ENCODE peak calls at places on chromosome 10, in nine cellular contexts. V is GM12878, Y is K562, G is transverse colon, O is H1, T is stomach, W is suprapubic skin, H is upper lobe of left lung, X is SK-N-SH. D is an unnamed sample. For H3K27me3, the result is how much of the 10 kb centered on the place peaks cover.

GRCh38 chr10:102648889-102649752 is 4.8 kb downstream of the TRIM8 start:
- DNase-seq in V (no peak), Y (no peak), G (no peak), O (peak), T (peak), W (no peak), H (peak), X (peak), D (no peak)

GRCh38 chr10:86164216-86164774 is 202.3 kb downstream of the GRID1 start:
- DNase-seq in V (no peak), Y (no peak), G (peak), O (no peak), T (no peak), W (peak), H (no peak), X (no peak), D (no peak)

GRCh38 chr10:70197235-70197952 is 27.1 kb upstream of the SAR1A start:
- DNase-seq in V (no peak), Y (no peak), G (no peak), O (no peak), T (no peak), W (no peak), H (no peak), X (no peak), D (no peak)

GRCh38 chr10:77939561-77940001 is 13.0 kb upstream of the DLG5 start:
- DNase-seq in V (no peak), Y (no peak), G (peak), O (no peak), T (peak), W (peak), H (no peak), X (no peak), D (peak)

GRCh38 chr10:71717756-71718065 is 1.9 kb downstream of the C10orf105 start:
- DNase-seq in V (no peak), Y (no peak), G (no peak), O (no peak), T (no peak), W (no peak), H (no peak), X (no peak), D (no peak)

GRCh38 chr10:33363112-33363511 is 28.6 kb upstream of the NRP1 start:
- DNase-seq in V (no peak), Y (no peak), G (no peak), O (no peak), T (no peak), W (no peak), H (no peak), X (no peak), D (no peak)

GRCh38 chr10:110498982-110499795 is 1.5 kb downstream of the DUSP5 start:
- DNase-seq in V (peak), Y (peak), G (peak), O (peak), T (peak), W (peak), H (peak), X (no peak), D (no peak)

GRCh38 chr10:86363833-86364511 is 2.6 kb downstream of the GRID1 start:
- DNase-seq in V (no peak), Y (no peak), G (no peak), O (no peak), T (no peak), W (peak), H (peak), X (no peak), D (no peak)

GRCh38 chr10:63145782-63146181 is 12.7 kb downstream of the NRBF2 start:
- DNase-seq in V (no peak), Y (no peak), G (no peak), O (no peak), T (no peak), W (no peak), H (no peak), X (no peak), D (no peak)
- H3K27me3 ChIP-seq in V (under half), Y (under half), G (under half), O (under half), T (under half), W (under half), H (under half), X (under half), D (under half)

GRCh38 chr10:43073721-43074120 is 3.1 kb upstream of the RET start:
- DNase-seq in V (no peak), Y (no peak), G (no peak), O (no peak), T (no peak), W (no peak), H (no peak), X (no peak), D (no peak)

GRCh38 chr10:43074409-43074808 is 2.5 kb upstream of the RET start:
- DNase-seq in V (no peak), Y (no peak), G (no peak), O (no peak), T (no peak), W (no peak), H (no peak), X (no peak), D (no peak)

GRCh38 chr10:43073191-43073590 is 3.7 kb upstream of the RET start:
- DNase-seq in V (no peak), Y (no peak), G (no peak), O (no peak), T (no peak), W (no peak), H (no peak), X (no peak), D (no peak)

GRCh38 chr10:43070121-43071085 is 6.5 kb upstream of the RET start:
- DNase-seq in V (no peak), Y (peak), G (no peak), O (no peak), T (no peak), W (no peak), H (no peak), X (no peak), D (no peak)

DNA sequence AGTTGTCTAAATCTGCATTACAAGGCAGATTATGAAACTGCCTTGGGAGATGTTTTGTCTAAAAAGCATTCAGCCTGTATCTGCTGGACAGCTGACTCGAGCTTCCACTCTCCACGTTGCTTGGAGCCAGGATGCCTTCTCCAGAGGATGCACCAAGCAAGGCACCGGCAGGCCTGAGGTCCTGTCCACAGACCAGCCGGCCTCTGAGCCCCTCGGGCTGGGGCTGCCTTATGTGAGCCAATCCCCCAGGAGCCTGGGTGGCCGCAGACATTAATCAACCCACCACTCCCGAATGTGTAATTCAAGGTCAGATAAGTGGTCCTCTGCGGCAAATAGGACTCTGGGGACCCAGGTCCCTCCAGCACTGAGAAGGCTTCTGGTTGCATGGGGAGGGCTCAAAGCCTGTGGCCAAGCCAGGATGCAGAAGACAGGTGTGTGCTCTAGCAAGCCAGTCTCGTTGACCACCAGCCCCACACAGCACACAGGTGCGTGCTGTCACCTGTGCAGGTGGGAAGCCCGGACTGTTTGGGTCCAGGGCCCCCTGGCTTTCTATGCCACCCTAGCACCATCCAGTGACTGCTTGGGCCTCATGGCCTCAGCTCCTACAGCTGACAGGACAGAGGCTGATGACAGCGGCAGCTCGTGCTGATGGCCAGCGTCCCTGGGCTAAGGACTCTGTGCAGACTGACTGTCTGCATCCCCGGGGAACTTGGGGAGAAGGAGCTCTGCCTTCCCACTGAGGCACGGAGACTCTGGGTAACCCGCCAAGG is 4.8 kb upstream of the RET start:
- DNase-seq in V (no peak), Y (no peak), G (no peak), O (no peak), T (no peak), W (no peak), H (no peak), X (peak), D (no peak)
- TF ChIP-seq EP300 in V (no peak), Y (no peak), G (no peak), O (no peak), T (no peak), W (no peak), H (no peak), X (no peak), D (no peak)

DNA sequence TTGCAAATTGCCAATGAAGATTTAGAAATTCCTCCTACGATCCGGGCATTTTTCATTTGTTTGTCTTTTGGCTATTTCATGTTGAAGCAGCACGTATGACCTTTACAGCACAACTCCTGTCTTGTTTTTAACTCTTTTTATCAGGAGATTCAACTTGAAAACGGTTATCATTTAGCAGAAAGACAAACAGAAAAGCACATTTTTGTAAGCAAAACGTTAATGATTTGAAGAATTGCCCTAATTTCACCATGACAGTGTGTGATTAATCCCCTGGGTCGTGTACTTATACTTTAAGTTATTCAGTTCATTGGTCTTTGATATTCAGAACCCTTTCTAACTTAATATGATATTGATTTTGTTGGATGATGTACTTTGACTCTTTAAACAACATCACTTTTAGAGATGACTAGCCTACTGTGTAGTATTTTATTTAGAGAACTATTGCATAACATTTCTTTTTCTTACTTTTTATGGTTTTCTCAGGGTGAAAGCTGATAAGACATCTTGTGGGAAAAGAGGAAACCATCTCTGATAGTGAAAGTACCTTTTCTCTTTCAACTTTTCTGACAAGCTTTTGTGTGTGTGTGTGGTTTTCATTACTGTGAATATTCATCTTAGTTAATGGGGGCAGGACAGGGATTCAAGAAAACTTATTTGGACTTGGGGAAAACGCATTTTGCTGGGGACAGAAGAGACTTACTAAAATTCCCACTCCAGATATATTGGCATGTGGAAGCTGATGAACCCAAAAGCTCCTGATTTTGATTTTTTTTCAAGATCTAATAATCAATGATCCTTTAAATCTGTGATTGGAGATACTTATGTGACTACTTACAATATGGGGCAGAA is 8.1 kb downstream of the HHEX start:
- DNase-seq in V (no peak), Y (peak), G (no peak), O (no peak), T (no peak), W (no peak), H (no peak), X (no peak), D (no peak)
- H3K27me3 ChIP-seq in V (under half), Y (under half), G (half or more), O (under half), T (under half), W (half or more), H (under half), X (under half), D (under half)

DNA sequence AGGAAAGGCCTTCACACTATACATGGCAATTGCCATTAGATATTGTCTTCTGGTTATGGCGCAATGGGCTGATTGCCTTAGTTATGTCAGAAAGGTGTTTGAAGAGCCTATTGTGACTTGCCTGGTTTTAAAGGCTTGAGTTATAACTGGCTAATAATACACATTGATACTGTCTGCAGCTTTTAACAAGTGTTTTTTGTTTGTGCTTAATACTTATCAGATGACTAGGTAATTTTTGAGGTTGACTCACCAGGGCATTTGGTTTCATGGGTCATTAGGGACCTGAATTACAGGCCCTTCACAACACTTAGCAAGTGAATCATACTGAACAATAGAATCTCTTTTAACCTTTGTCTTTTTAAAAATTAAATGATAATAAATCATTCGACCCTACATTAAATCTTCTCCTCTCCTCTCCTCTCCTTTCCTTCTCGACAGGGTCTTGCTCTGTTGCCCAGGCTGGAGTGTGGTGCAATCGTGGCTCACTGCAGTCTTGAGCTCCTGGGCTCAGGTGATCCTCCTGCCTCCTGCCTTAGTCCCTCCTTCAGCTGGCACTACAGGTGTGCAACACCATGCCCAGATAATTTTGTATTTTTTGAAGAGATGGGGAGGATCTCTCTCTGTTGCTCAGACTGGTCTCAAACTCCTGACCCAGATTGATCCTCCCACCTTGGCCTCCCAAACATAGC is 196.3 kb downstream of the JCAD start:
- DNase-seq in V (no peak), Y (no peak), G (no peak), O (no peak), T (no peak), W (no peak), H (no peak), X (no peak), D (no peak)
- TF ChIP-seq EP300 in V (no peak), Y (no peak), G (no peak), O (no peak), T (no peak), W (no peak), H (no peak), X (peak), D (no peak)